ENCODE peak calls at places on chromosomes 12 and 14, in four cellular contexts. X, Y, J and W are unnamed samples.

GRCh38 chr12:47698631-47699030 is 7.2 kb downstream of the RPAP3 start:
- DNase-seq in X (no peak), Y (no peak), J (no peak), W (no peak)

GRCh38 chr12:48925218-48925871 is at the start of gene FKBP11:
- DNase-seq in X (peak), Y (peak), J (peak), W (no peak)

GRCh38 chr12:93273834-93274705 is 103.7 kb upstream of the NUDT4 start:
- DNase-seq in X (no peak), Y (no peak), J (no peak), W (no peak)

GRCh38 chr12:29255061-29255460 is 106.0 kb downstream of the FAR2 start:
- DNase-seq in X (no peak), Y (no peak), J (no peak), W (no peak)

GRCh38 chr14:101553393-101553792 is 7.9 kb upstream of the DIO3 start:
- DNase-seq in X (no peak), Y (peak), J (no peak), W (no peak)

GRCh38 chr14:101562659-101563351 is 1.5 kb downstream of the DIO3 start:
- DNase-seq in X (no peak), Y (no peak), J (no peak), W (no peak)

GRCh38 chr12:51751657-51752056 is 96.9 kb downstream of the FIGNL2 start:
- DNase-seq in X (no peak), Y (peak), J (no peak), W (peak)

GRCh38 chr12:120662879-120663278 is 22.5 kb downstream of the CABP1 start:
- DNase-seq in X (no peak), Y (no peak), J (no peak), W (no peak)

GRCh38 chr12:89369166-89369565 is 16.9 kb upstream of the DUSP6 start:
- DNase-seq in X (no peak), Y (no peak), J (no peak), W (no peak)

GRCh38 chr12:21337453-21337852 is 2.7 kb upstream of the SLCO1A2 start:
- DNase-seq in X (no peak), Y (no peak), J (no peak), W (no peak)

GRCh38 chr14:106605548-106606448 is 1079.4 kb downstream of the TMEM121 start:
- DNase-seq in X (no peak), Y (no peak), J (no peak), W (no peak)

GRCh38 chr12:6735448-6736191 is 11.8 kb downstream of the COPS7A start:
- DNase-seq in X (no peak), Y (peak), J (peak), W (peak)

GRCh38 chr12:95393191-95393790 is 80.7 kb upstream of the METAP2 start:
- DNase-seq in X (no peak), Y (no peak), J (no peak), W (no peak)

GRCh38 chr12:122104844-122105243 is 26.3 kb downstream of the MLXIP start:
- DNase-seq in X (peak), Y (no peak), J (no peak), W (no peak)

GRCh38 chr12:101042211-101042610 is 167.8 kb downstream of the SLC5A8 start:
- DNase-seq in X (no peak), Y (no peak), J (no peak), W (no peak)

GRCh38 chr12:1741154-1741949 is 50.5 kb downstream of the ADIPOR2 start:
- DNase-seq in X (no peak), Y (no peak), J (no peak), W (no peak)
- H3K27ac ChIP-seq in X (peak), Y (no peak), J (no peak), W (peak)

DNA sequence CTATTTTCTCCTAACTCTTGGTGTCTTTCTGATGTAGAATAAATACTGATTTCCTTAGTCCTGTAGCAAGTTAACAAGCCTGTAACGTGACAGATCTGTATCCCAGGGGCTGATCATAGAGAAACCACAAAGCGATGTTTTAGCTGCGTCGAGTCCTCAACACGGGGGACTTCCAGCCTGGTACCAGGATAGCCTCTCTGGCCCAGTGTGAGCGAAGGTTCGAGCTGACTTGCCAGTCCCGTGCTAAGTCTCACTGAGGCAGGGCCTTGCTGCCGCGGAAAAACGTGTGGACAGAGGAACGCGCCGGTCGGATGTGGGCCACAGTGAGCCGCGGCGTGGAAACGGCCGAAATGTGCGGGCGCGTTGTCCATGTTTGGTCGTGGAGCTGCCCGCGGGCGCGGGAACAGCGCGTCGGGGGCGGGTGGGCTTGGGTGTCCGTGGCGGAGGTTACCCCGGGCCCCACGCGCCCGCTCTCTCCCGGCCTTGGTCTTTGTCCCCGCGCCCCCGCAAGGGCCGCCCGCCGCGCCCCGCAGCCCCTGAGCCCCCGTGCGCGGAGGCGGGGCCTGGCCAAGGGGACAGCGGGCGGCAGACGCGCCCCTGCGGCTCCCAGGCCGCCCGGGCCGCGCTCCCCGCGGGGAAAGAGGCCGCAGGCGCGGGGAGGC is 531 bp upstream of the EML1 start:
- DNase-seq in X (no peak), Y (no peak), J (peak), W (peak)
- H3K27ac ChIP-seq in X (peak), Y (peak), J (peak), W (peak)

DNA sequence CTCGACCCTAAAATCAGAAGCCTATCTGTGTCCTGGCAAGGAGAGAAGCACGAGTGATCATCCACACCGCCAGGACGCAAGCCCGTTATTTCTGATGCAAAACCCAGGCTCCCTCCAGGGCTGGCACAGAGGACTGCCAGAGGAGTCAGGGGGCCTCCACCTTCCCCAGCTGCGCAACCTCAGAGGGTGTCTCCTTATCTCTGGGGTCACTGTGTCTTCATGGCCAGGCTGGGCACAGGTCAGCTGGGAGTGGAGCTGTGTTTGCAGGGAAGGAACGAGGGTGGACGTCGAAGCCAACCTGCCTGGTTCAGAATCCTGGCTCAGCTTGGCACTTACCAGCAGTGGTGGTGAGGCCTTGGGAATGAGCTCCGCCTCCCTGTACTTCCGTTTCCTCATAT is 12.0 kb upstream of the SERPINA3 start:
- DNase-seq in X (no peak), Y (no peak), J (no peak), W (no peak)
- H3K27ac ChIP-seq in X (peak), Y (no peak), J (peak), W (peak)

GRCh38 chr12:3892631-3893030 is 19.4 kb upstream of the PARP11 start:
- DNase-seq in X (no peak), Y (no peak), J (no peak), W (no peak)

GRCh38 chr12:3898751-3899150 is 25.6 kb upstream of the PARP11 start:
- DNase-seq in X (no peak), Y (no peak), J (no peak), W (no peak)

GRCh38 chr12:3901116-3901515 is 27.9 kb upstream of the PARP11 start:
- DNase-seq in X (no peak), Y (no peak), J (no peak), W (no peak)

GRCh38 chr12:3897400-3897910 is 24.3 kb upstream of the PARP11 start:
- DNase-seq in X (no peak), Y (no peak), J (no peak), W (no peak)

GRCh38 chr12:3896851-3897351 is 23.7 kb upstream of the PARP11 start:
- DNase-seq in X (no peak), Y (peak), J (no peak), W (no peak)
- H3K27ac ChIP-seq in X (peak), Y (no peak), J (no peak), W (no peak)

GRCh38 chr14:68039593-68039992 is 220.0 kb downstream of the RAD51B start:
- DNase-seq in X (no peak), Y (no peak), J (no peak), W (no peak)
- H3K27ac ChIP-seq in X (no peak), Y (no peak), J (peak), W (no peak)

GRCh38 chr14:23360496-23360895 is 4.5 kb downstream of the EFS start:
- DNase-seq in X (no peak), Y (no peak), J (no peak), W (peak)
- H3K27ac ChIP-seq in X (peak), Y (no peak), J (no peak), W (peak)

DNA sequence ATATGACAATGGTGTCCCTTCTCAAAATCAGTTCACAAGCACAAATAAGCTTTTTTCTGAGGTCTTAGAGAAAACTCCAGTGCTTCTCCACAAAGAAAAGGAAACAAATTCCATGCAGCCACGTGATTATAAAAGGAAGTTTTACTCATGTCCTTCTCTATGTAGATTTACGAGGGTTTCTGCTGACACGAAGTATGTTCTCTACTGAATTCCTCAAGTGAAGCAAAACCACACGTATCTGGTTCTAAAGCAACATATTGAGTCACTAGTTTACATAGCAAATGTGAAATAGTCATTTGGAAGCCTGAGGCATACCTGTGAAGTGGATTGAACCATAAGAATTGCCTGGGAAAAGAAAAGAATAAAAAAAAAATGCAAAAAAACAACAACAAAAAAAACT is 31.9 kb downstream of the BMP4 start:
- DNase-seq in X (no peak), Y (no peak), J (no peak), W (no peak)
- H3K27ac ChIP-seq in X (no peak), Y (no peak), J (no peak), W (no peak)

DNA sequence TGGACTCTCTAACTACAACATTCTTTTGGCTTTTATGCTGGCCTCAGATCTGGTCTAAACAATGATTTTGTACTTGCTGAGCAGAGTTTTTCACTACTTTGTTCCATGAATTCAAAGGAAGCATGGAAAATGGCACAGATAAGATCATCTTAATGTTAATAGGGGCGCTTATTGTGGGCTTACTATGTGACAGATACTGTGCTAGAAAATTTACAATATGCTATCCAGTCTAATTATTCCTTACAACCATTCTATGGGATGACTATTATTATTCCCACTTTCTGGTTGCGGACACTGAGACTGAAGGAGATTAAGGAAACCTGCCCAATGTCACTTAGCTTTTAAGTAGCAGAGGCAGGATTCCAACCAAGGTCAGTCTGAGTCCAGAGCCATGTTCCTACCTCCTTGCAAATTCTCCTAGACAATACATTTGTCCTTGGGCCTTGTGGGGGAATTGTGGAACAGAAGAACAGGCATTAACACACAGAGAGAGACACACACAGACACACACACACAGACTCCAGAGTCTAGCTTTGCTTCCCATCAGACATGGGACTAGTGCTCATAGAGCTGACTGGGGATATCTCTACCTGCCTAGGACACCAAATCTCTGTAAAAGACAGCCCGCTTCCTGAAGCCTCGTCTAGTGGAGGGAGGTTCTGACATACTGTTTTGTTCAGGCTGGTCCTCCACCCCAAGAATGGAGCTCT is 107.7 kb downstream of the SLC38A1 start:
- DNase-seq in X (no peak), Y (no peak), J (no peak), W (no peak)
- H3K27ac ChIP-seq in X (peak), Y (no peak), J (peak), W (no peak)